ENCODE peak calls at places on chromosomes 16 and 17, in six cellular contexts. O is NCI-H1694, T is SHP77 treated with DMSO at 0.1 percent for 48 hours, H is left ventricle myocardium inferior, R is SK-N-DZ, W is GM12878. A is an unnamed sample.

GRCh38 chr17:71402661-71403141 is 718.1 kb upstream of the SOX9 start:
- DNase-seq in R (peak), W (no peak), O (no peak), H (no peak), T (no peak), A (no peak)

GRCh38 chr17:8159459-8160223 is 3.1 kb downstream of the VAMP2 start:
- DNase-seq in H (peak), R (no peak), O (no peak), T (no peak), W (no peak), A (no peak)

GRCh38 chr17:17497065-17497844 is 1.1 kb upstream of the RASD1 start:
- DNase-seq in W (no peak), R (no peak), O (no peak), T (no peak), H (no peak), A (no peak)

GRCh38 chr16:88346680-88347505 is 35.9 kb upstream of the ZNF469 start:
- DNase-seq in O (no peak), T (no peak), H (peak), R (no peak), W (no peak), A (no peak)

GRCh38 chr16:19595043-19595767 is 39.7 kb downstream of the VPS35L start:
- DNase-seq in O (no peak), R (no peak), T (no peak), H (peak), W (no peak), A (no peak)

GRCh38 chr16:48531011-48531962 is 78.7 kb downstream of the N4BP1 start:
- DNase-seq in H (peak), R (peak), W (no peak), O (peak), T (no peak), A (no peak)

GRCh38 chr17:10325036-10325435 is 47.8 kb downstream of the MYH13 start:
- DNase-seq in H (no peak), T (no peak), O (no peak), R (no peak), W (no peak), A (no peak)

GRCh38 chr16:16828913-16829398 is 450.0 kb downstream of the NPIPA7 start:
- DNase-seq in O (no peak), T (no peak), H (no peak), R (no peak), W (no peak), A (peak)

GRCh38 chr16:54447606-54448440 is 161.2 kb upstream of the IRX3 start:
- DNase-seq in R (no peak), O (no peak), H (no peak), T (no peak), W (no peak), A (no peak)

GRCh38 chr17:32555611-32556310 is 69.0 kb downstream of the CDK5R1 start:
- DNase-seq in H (no peak), R (no peak), W (no peak), T (no peak), O (no peak), A (no peak)

GRCh38 chr16:54208262-54208661 is 78.3 kb downstream of the IRX3 start:
- DNase-seq in R (no peak), H (no peak), O (no peak), W (no peak), T (no peak), A (no peak)